ENCODE peak calls at places on chromosomes 3 and 15, in six cellular contexts. C, H, J, N, O and R are unnamed samples.

GRCh38 chr3:69774029-69774428 is 34.8 kb downstream of the MITF start:
- DNase-seq in H (no peak), N (peak), J (peak), O (no peak), C (peak), R (peak)

GRCh38 chr3:143998266-143998665 is 26.6 kb downstream of the DIPK2A start:
- DNase-seq in N (peak), C (no peak), H (peak), J (no peak), O (peak), R (no peak)

GRCh38 chr15:99605490-99605931 is 39.7 kb downstream of the MEF2A start:
- DNase-seq in H (no peak), N (peak), C (no peak), J (no peak), O (no peak), R (no peak)

GRCh38 chr3:55571913-55572312 is 84.8 kb upstream of the WNT5A start:
- DNase-seq in O (peak), H (no peak), C (peak), N (no peak), J (no peak), R (peak)

GRCh38 chr3:62462097-62462789 is 88.9 kb upstream of the FEZF2 start:
- DNase-seq in H (no peak), C (no peak), O (no peak), N (no peak), J (no peak), R (no peak)

GRCh38 chr3:117036259-117036799 is 326.8 kb downstream of the TUSC7 start:
- DNase-seq in C (peak), N (peak), H (peak), O (peak), J (no peak), R (peak)

GRCh38 chr15:90449206-90449735 is 61.2 kb downstream of the IQGAP1 start:
- DNase-seq in J (no peak), C (no peak), O (no peak), H (peak), N (no peak), R (no peak)

GRCh38 chr3:46334911-46335478 is 18.9 kb upstream of the CCR2 start:
- DNase-seq in C (no peak), H (peak), N (peak), O (peak), J (no peak), R (no peak)

GRCh38 chr15:80712956-80713355 is 17.8 kb downstream of the ABHD17C start:
- DNase-seq in C (no peak), J (no peak), O (no peak), N (no peak), H (no peak), R (no peak)

GRCh38 chr15:63950911-63951481 is 95.3 kb downstream of the DAPK2 start:
- DNase-seq in H (peak), O (peak), N (peak), C (no peak), J (no peak), R (no peak)

GRCh38 chr3:167837430-167837829 is 101.9 kb downstream of the SERPINI1 start:
- DNase-seq in N (peak), J (no peak), C (no peak), H (no peak), O (peak), R (no peak)

GRCh38 chr3:127857270-127857801 is 35.0 kb upstream of the MGLL start:
- DNase-seq in H (no peak), N (peak), J (no peak), C (no peak), O (peak), R (no peak)

DNA sequence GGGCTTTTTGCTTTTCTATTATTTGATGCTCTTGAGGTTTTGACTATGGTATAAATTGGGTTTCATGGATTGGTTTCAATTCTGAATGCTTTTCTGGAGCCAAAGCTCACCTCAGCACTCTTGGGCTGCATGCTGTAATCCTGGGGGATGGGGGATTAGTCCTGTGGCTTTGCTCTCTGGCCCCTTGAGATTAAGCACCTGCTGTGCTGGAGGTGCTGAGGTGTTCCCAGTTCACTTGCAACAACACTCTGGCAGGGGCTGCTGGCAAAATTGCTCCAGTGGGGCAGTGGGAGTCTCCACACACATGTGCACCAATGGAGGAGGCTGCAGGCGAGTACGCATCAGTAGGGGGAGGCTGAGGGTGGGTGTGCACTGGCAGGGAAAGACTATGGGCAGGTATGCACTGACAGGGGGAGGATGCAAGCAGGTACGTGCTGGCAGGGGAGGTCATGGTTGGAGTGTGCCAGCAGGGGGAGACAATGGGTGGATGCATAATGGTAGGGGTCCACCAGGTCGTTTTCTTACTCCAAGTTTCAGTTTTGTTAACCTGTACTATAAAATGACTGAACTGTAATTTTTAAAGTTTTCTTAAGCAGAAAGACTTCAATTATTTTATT is 489.2 kb downstream of the FGF12 start:
- DNase-seq in H (no peak), O (no peak), N (no peak), J (no peak), C (no peak), R (no peak)
- TF ChIP-seq CTCF in H (no peak), O (no peak), N (no peak), J (no peak), C (no peak), R (no peak)

GRCh38 chr15:28097656-28098359 is 1.3 kb downstream of the OCA2 start:
- DNase-seq in H (no peak), J (no peak), O (no peak), C (no peak), N (no peak), R (no peak)

GRCh38 chr15:28098360-28098765 is 752 bp downstream of the OCA2 start:
- DNase-seq in H (no peak), N (no peak), J (no peak), C (no peak), O (no peak), R (no peak)

GRCh38 chr15:28099555-28100140 is 533 bp upstream of the OCA2 start:
- DNase-seq in N (no peak), O (no peak), J (no peak), H (no peak), C (no peak), R (no peak)

GRCh38 chr15:28100516-28101195 is 1.5 kb upstream of the OCA2 start:
- DNase-seq in C (no peak), N (no peak), J (no peak), O (no peak), H (no peak), R (no peak)

GRCh38 chr15:28098766-28099554 is at the start of gene OCA2:
- DNase-seq in J (peak), N (no peak), C (peak), O (peak), H (no peak), R (no peak)
- TF ChIP-seq CTCF in J (no peak), N (no peak), C (peak), O (peak), H (peak), R (peak)

GRCh38 chr3:193648542-193649076 is 55.6 kb downstream of the OPA1 start:
- DNase-seq in O (no peak), H (no peak), J (no peak), N (no peak), C (no peak), R (no peak)

GRCh38 chr3:193645806-193646205 is 52.8 kb downstream of the OPA1 start:
- DNase-seq in N (no peak), H (no peak), J (no peak), O (no peak), C (no peak), R (no peak)

GRCh38 chr3:193655827-193656433 is 62.9 kb downstream of the OPA1 start:
- DNase-seq in J (no peak), N (no peak), O (no peak), C (no peak), H (no peak), R (no peak)

GRCh38 chr3:193656445-193656844 is 63.4 kb downstream of the OPA1 start:
- DNase-seq in C (no peak), N (no peak), O (no peak), J (no peak), H (no peak), R (no peak)

DNA sequence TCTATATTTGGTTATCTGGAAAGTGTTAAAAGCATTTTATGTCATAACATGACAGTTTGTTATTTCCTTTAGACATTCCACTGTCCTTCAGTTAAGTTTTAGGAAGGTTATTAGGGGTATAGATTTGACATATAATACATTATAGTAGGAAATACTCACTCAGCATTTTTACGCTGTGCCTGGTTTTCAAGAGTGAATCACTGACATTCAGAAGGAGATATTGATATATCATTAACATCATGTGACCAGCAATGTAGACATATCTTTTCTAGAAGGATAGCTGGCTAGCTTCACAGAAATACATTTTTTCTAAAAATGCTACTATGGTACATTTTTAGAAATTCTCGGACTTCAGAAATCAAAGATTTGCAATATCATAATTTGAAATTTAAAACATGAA is 57.6 kb downstream of the OPA1 start:
- DNase-seq in C (no peak), J (no peak), O (no peak), N (no peak), H (no peak), R (no peak)
- TF ChIP-seq CTCF in C (no peak), J (no peak), O (no peak), N (no peak), H (no peak), R (no peak)

GRCh38 chr3:30199096-30199734 is 407.2 kb upstream of the TGFBR2 start:
- DNase-seq in J (peak), H (peak), C (peak), N (peak), O (peak), R (peak)
- TF ChIP-seq CTCF in J (peak), H (peak), C (peak), N (peak), O (peak), R (peak)

GRCh38 chr3:113952921-113953320 is 5.1 kb downstream of the ZDHHC23 start:
- DNase-seq in O (peak), J (no peak), C (no peak), N (no peak), H (no peak), R (no peak)

GRCh38 chr3:113947372-113948014 is at the start of gene ZDHHC23:
- DNase-seq in H (peak), O (peak), N (peak), J (peak), C (peak), R (peak)

GRCh38 chr3:113946831-113947230 is 982 bp upstream of the ZDHHC23 start:
- DNase-seq in H (no peak), C (no peak), N (no peak), J (no peak), O (no peak), R (no peak)

GRCh38 chr3:113953677-113954076 is 5.9 kb downstream of the ZDHHC23 start:
- DNase-seq in C (no peak), N (no peak), H (no peak), O (peak), J (no peak), R (no peak)

GRCh38 chr3:113948015-113948917 is 453 bp downstream of the ZDHHC23 start:
- DNase-seq in C (no peak), H (no peak), J (peak), N (peak), O (no peak), R (peak)
- TF ChIP-seq CTCF in C (no peak), H (no peak), J (no peak), N (no peak), O (no peak), R (no peak)

GRCh38 chr15:43528542-43529007 is 11.2 kb downstream of the MAP1A start:
- DNase-seq in J (no peak), N (no peak), C (no peak), H (no peak), O (no peak), R (no peak)
- TF ChIP-seq CTCF in J (no peak), N (no peak), C (no peak), H (no peak), O (no peak), R (no peak)

GRCh38 chr3:172040078-172040975 is 949 bp downstream of the FNDC3B start:
- DNase-seq in H (peak), J (peak), N (peak), O (peak), C (peak), R (peak)
- TF ChIP-seq CTCF in H (peak), J (no peak), N (no peak), O (peak), C (peak), R (peak)